ENCODE peak calls at places on chromosomes 5 and 9, in nine cellular contexts. T is hippocampal formation; Z is GM03348; A is GM13976; P is non-pigmented ciliary epithelial cell; X is activated CD8-positive, alpha-beta memory T cell treated with anti-CD3 and anti-CD28 coated beads for 48 hours; R is stimulated activated naive B cell treated with anti-CD40 and anti-IgM and Interleukin-4, amounts not matched to agents 10 μg/mL and 1 μg/mL and 100 μg/mL, for 72 hours; E is IMR-90; U is anterior cingulate cortex. K is an unnamed sample.

GRCh38 chr9:115210699-115211098 is 92.7 kb upstream of the TNC start:
- DNase-seq in Z (no peak), U (no peak), A (no peak), X (no peak), T (no peak), R (no peak), P (no peak), E (no peak), K (no peak)

GRCh38 chr5:88713818-88714217 is 169.2 kb downstream of the MEF2C start:
- DNase-seq in E (no peak), U (no peak), A (no peak), Z (no peak), R (no peak), T (no peak), P (no peak), X (no peak), K (no peak)

GRCh38 chr9:92983984-92984589 is 36.8 kb downstream of the FGD3 start:
- DNase-seq in T (no peak), R (no peak), A (no peak), X (no peak), P (no peak), E (peak; percentile 3), U (no peak), Z (no peak), K (no peak)

GRCh38 chr5:21806943-21807342 is 1046.2 kb downstream of the CDH12 start:
- DNase-seq in T (no peak), Z (peak; percentile 6), A (no peak), P (no peak), X (no peak), U (no peak), E (peak; percentile 87), R (no peak), K (no peak)

GRCh38 chr9:120477534-120478001 is 102.4 kb downstream of the CDK5RAP2 start:
- DNase-seq in A (peak; percentile 40), Z (peak; percentile 84), P (peak; percentile 60), T (peak; percentile 22), X (no peak), R (no peak), U (no peak), E (peak; percentile 90), K (peak; percentile 78)

GRCh38 chr9:114655689-114656088 is 1.9 kb downstream of the TEX53 start:
- DNase-seq in Z (peak; percentile 74), P (no peak), X (no peak), T (no peak), E (peak; percentile 76), A (no peak), U (no peak), R (no peak), K (no peak)

GRCh38 chr5:145887976-145888574 is 15.3 kb upstream of the GRXCR2 start:
- DNase-seq in P (peak; percentile 32), A (peak; percentile 17), U (no peak), Z (peak; percentile 78), T (no peak), R (no peak), X (no peak), E (peak; percentile 62), K (peak; percentile 50)

GRCh38 chr5:108858959-108859358 is 111.3 kb downstream of the FER start:
- DNase-seq in U (no peak), Z (peak; percentile 20), A (peak; percentile 58), X (no peak), R (no peak), T (no peak), E (peak; percentile 44), P (no peak), K (peak; percentile 2)

GRCh38 chr9:1460143-1460769 is 410.1 kb downstream of the DMRT2 start:
- DNase-seq in X (no peak), R (no peak), E (no peak), T (no peak), U (no peak), P (no peak), Z (no peak), A (peak; percentile 21), K (no peak)

GRCh38 chr5:113864437-113864836 is 350.9 kb downstream of the YTHDC2 start:
- DNase-seq in P (no peak), E (no peak), X (no peak), A (no peak), U (no peak), Z (no peak), T (no peak), R (no peak), K (no peak)

GRCh38 chr5:73544429-73545402 is 20.7 kb downstream of the ANKRA2 start:
- DNase-seq in T (no peak), R (no peak), E (no peak), X (no peak), A (no peak), Z (no peak), P (no peak), U (no peak), K (no peak)

GRCh38 chr5:123814796-123815479 is 303.0 kb downstream of the CSNK1G3 start:
- DNase-seq in A (no peak), E (peak; percentile 18), T (no peak), R (no peak), U (no peak), P (no peak), Z (no peak), X (no peak), K (no peak)

GRCh38 chr5:142717582-142718215 is 31.8 kb upstream of the FGF1 start:
- DNase-seq in E (peak; percentile 72), U (no peak), R (no peak), P (no peak), A (peak; percentile 38), T (peak; percentile 73), X (no peak), Z (peak; percentile 72), K (peak; percentile 55)

GRCh38 chr9:127437497-127438264 is 13.5 kb downstream of the ZNF79 start:
- DNase-seq in E (no peak), P (no peak), R (no peak), Z (no peak), T (no peak), X (no peak), U (no peak), A (no peak), K (no peak)

GRCh38 chr9:127347831-127348699 is 48.9 kb upstream of the SLC2A8 start:
- DNase-seq in T (peak; percentile 35), U (no peak), P (peak; percentile 27), X (no peak), R (no peak), E (peak; percentile 75), Z (peak; percentile 53), A (peak; percentile 40), K (peak; percentile 33)

GRCh38 chr5:179486596-179487051 is 63.7 kb upstream of the RUFY1 start:
- DNase-seq in A (no peak), R (no peak), T (no peak), U (no peak), Z (no peak), E (peak; percentile 65), P (no peak), X (no peak), K (no peak)

GRCh38 chr9:124869466-124869985 is 7.6 kb downstream of the ARPC5L start:
- DNase-seq in E (no peak), P (no peak), R (no peak), X (no peak), U (no peak), A (no peak), Z (peak; percentile 61), T (no peak), K (peak; percentile 51)

GRCh38 chr9:94870793-94871558 is 144.5 kb downstream of the AOPEP start:
- DNase-seq in Z (peak; percentile 53), E (no peak), A (no peak), R (no peak), P (no peak), X (no peak), T (no peak), U (no peak), K (no peak)

GRCh38 chr5:126954981-126955380 is 75.4 kb downstream of the MARCHF3 start:
- DNase-seq in U (no peak), P (no peak), T (no peak), E (no peak), A (no peak), Z (no peak), X (no peak), R (no peak), K (no peak)

GRCh38 chr5:108753877-108754276 is 6.2 kb downstream of the FER start:
- DNase-seq in U (no peak), Z (peak; percentile 33), T (no peak), X (no peak), A (no peak), P (no peak), E (peak; percentile 72), R (no peak), K (peak; percentile 8)

GRCh38 chr9:35748858-35749514 is at the start of the genes GBA2 and RGP1:
- DNase-seq in Z (peak; percentile 93), T (peak; percentile 58), A (peak; percentile 90), E (peak; percentile 43), X (no peak), U (peak; percentile 32), P (no peak), R (peak; percentile 76), K (peak; percentile 86)

GRCh38 chr5:14313986-14314690 is 171.0 kb downstream of the TRIO start:
- DNase-seq in T (no peak), A (no peak), R (no peak), U (no peak), P (no peak), X (no peak), Z (no peak), E (no peak), K (no peak)

GRCh38 chr5:171630047-171630669 is 155.5 kb upstream of the SMIM23 start:
- DNase-seq in T (no peak), R (no peak), P (no peak), A (no peak), Z (peak; percentile 75), U (no peak), X (no peak), E (peak; percentile 52), K (peak; percentile 76)

GRCh38 chr5:124043456-124043855 is 531.5 kb downstream of the CSNK1G3 start:
- DNase-seq in E (no peak), P (no peak), U (no peak), T (no peak), R (no peak), Z (no peak), A (no peak), X (no peak), K (no peak)

GRCh38 chr9:32525506-32525905 is 490 bp downstream of the RIGI start:
- DNase-seq in T (no peak), Z (no peak), X (no peak), P (no peak), E (peak; percentile 17), A (no peak), R (no peak), U (no peak), K (no peak)